ENCODE peak calls at places on chromosomes 16 and 17, in five cellular contexts. M is GM12878, Q is upper lobe of left lung, Y is K562, T is A549. U is an unnamed sample. For H3K4me1, the result is how much of the 10 kb centered on the place peaks cover.

GRCh38 chr17:42286411-42287295 is 1.6 kb upstream of the STAT5A start:
- ATAC-seq in M (no peak), Q (peak), Y (peak), T (no peak), U (no peak)

GRCh38 chr16:68486671-68487495 is 38.6 kb upstream of the SMPD3 start:
- ATAC-seq in M (no peak), Q (no peak), Y (no peak), T (no peak), U (no peak)

GRCh38 chr16:48365601-48366164 is 19.5 kb downstream of the SIAH1 start:
- ATAC-seq in M (peak), Q (peak), Y (peak), T (peak), U (peak)

GRCh38 chr16:28068976-28069375 is 5.5 kb upstream of the GSG1L start:
- ATAC-seq in M (no peak), Q (no peak), Y (no peak), T (no peak), U (no peak)

GRCh38 chr16:69885722-69886121 is 65.4 kb upstream of the CLEC18A start:
- ATAC-seq in M (no peak), Q (no peak), Y (no peak), T (no peak), U (no peak)

GRCh38 chr17:41065829-41066624 is at the start of gene KRTAP2-4:
- ATAC-seq in M (no peak), Q (no peak), Y (peak), T (peak), U (no peak)

GRCh38 chr16:17369441-17369951 is 101.3 kb downstream of the XYLT1 start:
- ATAC-seq in M (peak), Q (peak), Y (no peak), T (no peak), U (peak)

GRCh38 chr16:10624527-10624926 is 44.1 kb upstream of the EMP2 start:
- ATAC-seq in M (no peak), Q (no peak), Y (no peak), T (no peak), U (no peak)

GRCh38 chr16:68096491-68096890 is 11.3 kb downstream of the NFATC3 start:
- ATAC-seq in M (no peak), Q (no peak), Y (no peak), T (no peak), U (no peak)

GRCh38 chr17:29357821-29358232 is 32.3 kb upstream of the TAOK1 start:
- ATAC-seq in M (peak), Q (no peak), Y (peak), T (peak), U (no peak)

GRCh38 chr16:73204359-73205152 is 156.6 kb upstream of the ZFHX3 start:
- ATAC-seq in M (no peak), Q (no peak), Y (no peak), T (no peak), U (no peak)

GRCh38 chr17:64537488-64537887 is 30.7 kb downstream of the CEP95 start:
- ATAC-seq in M (no peak), Q (no peak), Y (peak), T (no peak), U (no peak)

GRCh38 chr16:89431616-89432015 is 58.7 kb downstream of the ANKRD11 start:
- ATAC-seq in M (no peak), Q (no peak), Y (no peak), T (peak), U (no peak)

GRCh38 chr17:1882836-1883235 is 53.0 kb downstream of the RPA1 start:
- ATAC-seq in M (peak), Q (peak), Y (peak), T (peak), U (no peak)

GRCh38 chr16:9446471-9447194 is 355.2 kb downstream of the HAPSTR1 start:
- ATAC-seq in M (no peak), Q (no peak), Y (no peak), T (no peak), U (no peak)

GRCh38 chr16:78513838-78514237 is 414.4 kb downstream of the WWOX start:
- ATAC-seq in M (no peak), Q (no peak), Y (no peak), T (no peak), U (no peak)

GRCh38 chr17:39077874-39078273 is 73.6 kb downstream of the PLXDC1 start:
- ATAC-seq in M (peak), Q (no peak), Y (peak), T (peak), U (no peak)
- TF ChIP-seq CTCF in M (no peak), Q (no peak), Y (peak), T (peak), U (no peak)

GRCh38 chr17:80962356-80963329 is 29.0 kb upstream of the CHMP6 start:
- ATAC-seq in M (no peak), Q (no peak), Y (no peak), T (no peak), U (no peak)
- H3K4me1 ChIP-seq in M (under half), Q (under half), Y (under half), T (under half), U (half or more)

GRCh38 chr17:47649153-47649971 is at the start of gene KPNB1:
- ATAC-seq in M (peak), Q (peak), Y (peak), T (peak), U (peak)

GRCh38 chr17:47649972-47650524 is 329 bp downstream of the KPNB1 start:
- ATAC-seq in M (peak), Q (peak), Y (peak), T (peak), U (peak)

GRCh38 chr17:47652570-47652969 is 2.9 kb downstream of the KPNB1 start:
- ATAC-seq in M (no peak), Q (no peak), Y (no peak), T (no peak), U (no peak)

GRCh38 chr17:47651704-47652103 is 2.0 kb downstream of the KPNB1 start:
- ATAC-seq in M (no peak), Q (no peak), Y (no peak), T (no peak), U (no peak)

GRCh38 chr17:47650525-47651522 is 1.1 kb downstream of the KPNB1 start:
- ATAC-seq in M (peak), Q (peak), Y (peak), T (peak), U (peak)
- TF ChIP-seq EP300 in M (peak), Q (no peak), Y (no peak), T (peak), U (no peak)

GRCh38 chr17:49575524-49576120 is at the start of gene NXPH3:
- ATAC-seq in M (peak), Q (peak), Y (peak), T (peak), U (peak)
- TF ChIP-seq CTCF in M (peak), Q (peak), Y (no peak), T (peak), U (peak)

GRCh38 chr17:45733781-45734180 is 50.3 kb upstream of the CRHR1 start:
- ATAC-seq in M (no peak), Q (no peak), Y (no peak), T (no peak), U (no peak)
- H3K4me1 ChIP-seq in M (under half), Q (under half), Y (under half), T (under half), U (under half)

U was measured in gastroesophageal sphincter.